ENCODE peak calls at places on chromosomes 11 and 22, in five cellular contexts. One of them, this sample, is unnamed.
A peak's percentile ranks its signal among the peaks of the same experiment; 100 is the strongest.

GRCh38 chr11:78940500-78941225 is 366.0 kb upstream of the NARS2 start:
- DNase-seq in colonic mucosa: no peak
- DNase-seq in A673: no peak
- DNase-seq in T-cell: no peak
- DNase-seq in naive B cell: no peak
- DNase-seq in this sample: no peak

GRCh38 chr11:129427376-129427775 is 51.7 kb downstream of the BARX2 start:
- DNase-seq in colonic mucosa: peak; percentile 53
- DNase-seq in A673: no peak
- DNase-seq in T-cell: no peak
- DNase-seq in naive B cell: no peak
- DNase-seq in this sample: no peak

GRCh38 chr22:21450320-21450831 is 16.8 kb upstream of the TMEM191C start:
- DNase-seq in colonic mucosa: peak; percentile 13
- DNase-seq in A673: no peak
- DNase-seq in T-cell: no peak
- DNase-seq in naive B cell: no peak
- DNase-seq in this sample: no peak

GRCh38 chr11:116172156-116172555 is 600.6 kb downstream of the BUD13 start:
- DNase-seq in colonic mucosa: peak; percentile 1
- DNase-seq in A673: no peak
- DNase-seq in T-cell: no peak
- DNase-seq in naive B cell: no peak
- DNase-seq in this sample: no peak

GRCh38 chr22:50621491-50621880 is 6.5 kb downstream of the ARSA start:
- DNase-seq in colonic mucosa: no peak
- DNase-seq in A673: no peak
- DNase-seq in T-cell: peak; percentile 37
- DNase-seq in naive B cell: peak; percentile 52
- DNase-seq in this sample: peak; percentile 70

GRCh38 chr11:2944953-2945756 is 15.9 kb upstream of the PHLDA2 start:
- DNase-seq in colonic mucosa: peak; percentile 87
- DNase-seq in A673: peak; percentile 94
- DNase-seq in T-cell: no peak
- DNase-seq in naive B cell: no peak
- DNase-seq in this sample: no peak

GRCh38 chr11:18720086-18720810 is 5.7 kb downstream of the IGSF22 start:
- DNase-seq in colonic mucosa: no peak
- DNase-seq in A673: no peak
- DNase-seq in T-cell: no peak
- DNase-seq in naive B cell: no peak
- DNase-seq in this sample: no peak

GRCh38 chr11:34051349-34052035 is at the start of gene CAPRIN1:
- DNase-seq in colonic mucosa: peak; percentile 88
- DNase-seq in A673: peak; percentile 99
- DNase-seq in T-cell: peak; percentile 82
- DNase-seq in naive B cell: peak; percentile 91
- DNase-seq in this sample: peak; percentile 93

GRCh38 chr11:78192223-78192719 is 3.6 kb downstream of the USP35 start:
- DNase-seq in colonic mucosa: no peak
- DNase-seq in A673: no peak
- DNase-seq in T-cell: no peak
- DNase-seq in naive B cell: no peak
- DNase-seq in this sample: no peak

GRCh38 chr11:65133724-65134123 is 595 bp downstream of the SYVN1 start:
- DNase-seq in colonic mucosa: no peak
- DNase-seq in A673: peak; percentile 26
- DNase-seq in T-cell: no peak
- DNase-seq in naive B cell: no peak
- DNase-seq in this sample: peak; percentile 50

GRCh38 chr22:36864454-36865215 is 3.8 kb downstream of the NCF4 start:
- DNase-seq in colonic mucosa: no peak
- DNase-seq in A673: no peak
- DNase-seq in T-cell: no peak
- DNase-seq in naive B cell: no peak
- DNase-seq in this sample: no peak

GRCh38 chr22:31628969-31629723 is 32.9 kb downstream of the PISD start:
- DNase-seq in colonic mucosa: no peak
- DNase-seq in A673: no peak
- DNase-seq in T-cell: no peak
- DNase-seq in naive B cell: no peak
- DNase-seq in this sample: no peak

GRCh38 chr11:17563248-17563647 is 16.2 kb downstream of the OTOG start:
- DNase-seq in colonic mucosa: peak; percentile 14
- DNase-seq in A673: no peak
- DNase-seq in T-cell: no peak
- DNase-seq in naive B cell: no peak
- DNase-seq in this sample: no peak

GRCh38 chr11:64663656-64664055 is 59.3 kb downstream of the NRXN2 start:
- DNase-seq in colonic mucosa: no peak
- DNase-seq in A673: no peak
- DNase-seq in T-cell: no peak
- DNase-seq in naive B cell: no peak
- DNase-seq in this sample: no peak

GRCh38 chr11:15816270-15816871 is 540.0 kb downstream of the SOX6 start:
- DNase-seq in colonic mucosa: no peak
- DNase-seq in A673: no peak
- DNase-seq in T-cell: no peak
- DNase-seq in naive B cell: no peak
- DNase-seq in this sample: no peak

GRCh38 chr11:26909429-26910009 is 84.4 kb upstream of the FIBIN start:
- DNase-seq in colonic mucosa: no peak
- DNase-seq in A673: no peak
- DNase-seq in T-cell: no peak
- DNase-seq in naive B cell: no peak
- DNase-seq in this sample: no peak

GRCh38 chr22:44256860-44257560 is 55.7 kb downstream of the SHISAL1 start:
- DNase-seq in colonic mucosa: peak; percentile 3
- DNase-seq in A673: no peak
- DNase-seq in T-cell: no peak
- DNase-seq in naive B cell: no peak
- DNase-seq in this sample: no peak

GRCh38 chr11:95495722-95496121 is 264.7 kb upstream of the SESN3 start:
- DNase-seq in colonic mucosa: no peak
- DNase-seq in A673: no peak
- DNase-seq in T-cell: no peak
- DNase-seq in naive B cell: no peak
- DNase-seq in this sample: no peak

GRCh38 chr11:32391965-32392553 is 43.3 kb downstream of the WT1 start:
- DNase-seq in colonic mucosa: no peak
- DNase-seq in A673: peak; percentile 100
- DNase-seq in T-cell: no peak
- DNase-seq in naive B cell: no peak
- DNase-seq in this sample: no peak

GRCh38 chr11:13885083-13885482 is 77.4 kb upstream of the SPON1 start:
- DNase-seq in colonic mucosa: no peak
- DNase-seq in A673: no peak
- DNase-seq in T-cell: no peak
- DNase-seq in naive B cell: no peak
- DNase-seq in this sample: no peak

GRCh38 chr11:32613500-32614151 is 30.0 kb downstream of the EIF3M start:
- DNase-seq in colonic mucosa: no peak
- DNase-seq in A673: no peak
- DNase-seq in T-cell: no peak
- DNase-seq in naive B cell: no peak
- DNase-seq in this sample: no peak

GRCh38 chr11:103582351-103582909 is 454.0 kb upstream of the DDI1 start:
- DNase-seq in colonic mucosa: no peak
- DNase-seq in A673: no peak
- DNase-seq in T-cell: no peak
- DNase-seq in naive B cell: no peak
- DNase-seq in this sample: no peak

GRCh38 chr11:104968856-104969776 is 742 bp upstream of the CASP4 start:
- DNase-seq in colonic mucosa: peak; percentile 31
- DNase-seq in A673: peak; percentile 64
- DNase-seq in T-cell: no peak
- DNase-seq in naive B cell: no peak
- DNase-seq in this sample: no peak

This sample was measured in OCI-LY7.